ENCODE peak calls at places on chromosome 3, in ten cellular contexts. One of them, this sample, is unnamed.

GRCh38 chr3:184583345-184584000 is 21.9 kb downstream of the EPHB3 start:
- DNase-seq in psoas muscle: peak
- DNase-seq in hepatocyte: peak
- DNase-seq in thoracic aorta: no peak
- DNase-seq in CD8-positive, alpha-beta T cell: no peak
- DNase-seq in mucosa of descending colon: peak
- DNase-seq in lower lobe of right lung: no peak
- DNase-seq in cardiac fibroblast: peak
- DNase-seq in A549: no peak
- DNase-seq in dorsolateral prefrontal cortex: peak
- DNase-seq in this sample: no peak

GRCh38 chr3:167406876-167407492 is 26.9 kb upstream of the ZBBX start:
- DNase-seq in psoas muscle: no peak
- DNase-seq in hepatocyte: peak
- DNase-seq in thoracic aorta: no peak
- DNase-seq in CD8-positive, alpha-beta T cell: no peak
- DNase-seq in mucosa of descending colon: no peak
- DNase-seq in lower lobe of right lung: no peak
- DNase-seq in cardiac fibroblast: peak
- DNase-seq in A549: peak
- DNase-seq in dorsolateral prefrontal cortex: peak
- DNase-seq in this sample: no peak

GRCh38 chr3:113746069-113746954 is at the start of gene NAA50:
- DNase-seq in psoas muscle: peak
- DNase-seq in hepatocyte: peak
- DNase-seq in thoracic aorta: peak
- DNase-seq in CD8-positive, alpha-beta T cell: peak
- DNase-seq in mucosa of descending colon: peak
- DNase-seq in lower lobe of right lung: peak
- DNase-seq in cardiac fibroblast: peak
- DNase-seq in A549: peak
- DNase-seq in dorsolateral prefrontal cortex: peak
- DNase-seq in this sample: peak

GRCh38 chr3:196660381-196661166 is 21.1 kb downstream of the NRROS start:
- DNase-seq in psoas muscle: no peak
- DNase-seq in hepatocyte: no peak
- DNase-seq in thoracic aorta: no peak
- DNase-seq in CD8-positive, alpha-beta T cell: no peak
- DNase-seq in mucosa of descending colon: no peak
- DNase-seq in lower lobe of right lung: no peak
- DNase-seq in cardiac fibroblast: no peak
- DNase-seq in A549: no peak
- DNase-seq in dorsolateral prefrontal cortex: no peak
- DNase-seq in this sample: no peak

GRCh38 chr3:173725507-173725906 is 328.0 kb downstream of the NLGN1 start:
- DNase-seq in psoas muscle: no peak
- DNase-seq in hepatocyte: no peak
- DNase-seq in thoracic aorta: no peak
- DNase-seq in CD8-positive, alpha-beta T cell: no peak
- DNase-seq in mucosa of descending colon: no peak
- DNase-seq in lower lobe of right lung: no peak
- DNase-seq in cardiac fibroblast: no peak
- DNase-seq in A549: no peak
- DNase-seq in dorsolateral prefrontal cortex: no peak
- DNase-seq in this sample: no peak

GRCh38 chr3:113626513-113627371 is 69.7 kb downstream of the USF3 start:
- DNase-seq in psoas muscle: peak
- DNase-seq in hepatocyte: peak
- DNase-seq in thoracic aorta: no peak
- DNase-seq in CD8-positive, alpha-beta T cell: no peak
- DNase-seq in mucosa of descending colon: no peak
- DNase-seq in lower lobe of right lung: no peak
- DNase-seq in cardiac fibroblast: peak
- DNase-seq in A549: peak
- DNase-seq in dorsolateral prefrontal cortex: peak
- DNase-seq in this sample: no peak

GRCh38 chr3:101940521-101940992 is 91.2 kb downstream of the NFKBIZ start:
- DNase-seq in psoas muscle: peak
- DNase-seq in hepatocyte: peak
- DNase-seq in thoracic aorta: no peak
- DNase-seq in CD8-positive, alpha-beta T cell: no peak
- DNase-seq in mucosa of descending colon: peak
- DNase-seq in lower lobe of right lung: peak
- DNase-seq in cardiac fibroblast: peak
- DNase-seq in A549: peak
- DNase-seq in dorsolateral prefrontal cortex: no peak
- DNase-seq in this sample: no peak

GRCh38 chr3:97736928-97737327 is 27.6 kb upstream of the ARL6 start:
- DNase-seq in psoas muscle: no peak
- DNase-seq in hepatocyte: no peak
- DNase-seq in thoracic aorta: no peak
- DNase-seq in CD8-positive, alpha-beta T cell: no peak
- DNase-seq in mucosa of descending colon: no peak
- DNase-seq in lower lobe of right lung: no peak
- DNase-seq in cardiac fibroblast: no peak
- DNase-seq in A549: no peak
- DNase-seq in dorsolateral prefrontal cortex: no peak
- DNase-seq in this sample: no peak

GRCh38 chr3:138468886-138469285 is 34.5 kb downstream of the ESYT3 start:
- DNase-seq in psoas muscle: peak
- DNase-seq in hepatocyte: no peak
- DNase-seq in thoracic aorta: no peak
- DNase-seq in CD8-positive, alpha-beta T cell: no peak
- DNase-seq in mucosa of descending colon: no peak
- DNase-seq in lower lobe of right lung: peak
- DNase-seq in cardiac fibroblast: no peak
- DNase-seq in A549: no peak
- DNase-seq in dorsolateral prefrontal cortex: no peak
- DNase-seq in this sample: no peak

GRCh38 chr3:196528639-196529233 is 13.6 kb upstream of the SMCO1 start:
- DNase-seq in psoas muscle: peak
- DNase-seq in hepatocyte: peak
- DNase-seq in thoracic aorta: no peak
- DNase-seq in CD8-positive, alpha-beta T cell: peak
- DNase-seq in mucosa of descending colon: peak
- DNase-seq in lower lobe of right lung: peak
- DNase-seq in cardiac fibroblast: peak
- DNase-seq in A549: peak
- DNase-seq in dorsolateral prefrontal cortex: no peak
- DNase-seq in this sample: no peak

GRCh38 chr3:12465151-12465795 is 19.0 kb upstream of the TSEN2 start:
- DNase-seq in psoas muscle: no peak
- DNase-seq in hepatocyte: no peak
- DNase-seq in thoracic aorta: no peak
- DNase-seq in CD8-positive, alpha-beta T cell: no peak
- DNase-seq in mucosa of descending colon: no peak
- DNase-seq in lower lobe of right lung: no peak
- DNase-seq in cardiac fibroblast: no peak
- DNase-seq in A549: no peak
- DNase-seq in dorsolateral prefrontal cortex: no peak
- DNase-seq in this sample: no peak

GRCh38 chr3:101902041-101902440 is 52.7 kb downstream of the NFKBIZ start:
- DNase-seq in psoas muscle: no peak
- DNase-seq in hepatocyte: peak
- DNase-seq in thoracic aorta: no peak
- DNase-seq in CD8-positive, alpha-beta T cell: no peak
- DNase-seq in mucosa of descending colon: no peak
- DNase-seq in lower lobe of right lung: no peak
- DNase-seq in cardiac fibroblast: peak
- DNase-seq in A549: peak
- DNase-seq in dorsolateral prefrontal cortex: no peak
- DNase-seq in this sample: no peak

GRCh38 chr3:24067483-24067882 is 122.4 kb downstream of the NR1D2 start:
- DNase-seq in psoas muscle: no peak
- DNase-seq in hepatocyte: no peak
- DNase-seq in thoracic aorta: no peak
- DNase-seq in CD8-positive, alpha-beta T cell: no peak
- DNase-seq in mucosa of descending colon: no peak
- DNase-seq in lower lobe of right lung: no peak
- DNase-seq in cardiac fibroblast: peak
- DNase-seq in A549: no peak
- DNase-seq in dorsolateral prefrontal cortex: no peak
- DNase-seq in this sample: no peak

DNA sequence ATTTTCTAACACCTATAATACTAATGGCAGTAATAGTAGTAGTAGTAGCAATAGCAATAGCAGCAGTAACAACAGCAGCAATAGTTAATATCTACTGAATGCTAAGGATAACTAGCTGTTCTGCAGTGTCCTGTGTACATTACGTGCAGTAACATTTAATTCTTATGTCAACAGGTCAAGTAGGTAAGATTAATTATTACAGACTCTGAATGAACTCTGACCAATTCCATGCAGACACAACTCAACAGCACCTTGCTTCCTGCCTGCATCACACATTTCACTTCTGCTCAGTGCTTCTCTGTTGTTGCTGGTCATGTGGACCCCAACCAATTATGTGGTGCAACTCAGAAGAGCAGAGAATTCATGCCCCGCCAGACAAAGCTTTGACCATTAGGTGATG is 39.9 kb upstream of the ARHGEF26 start:
- DNase-seq in psoas muscle: no peak
- DNase-seq in hepatocyte: peak
- DNase-seq in thoracic aorta: no peak
- DNase-seq in CD8-positive, alpha-beta T cell: no peak
- DNase-seq in mucosa of descending colon: no peak
- DNase-seq in lower lobe of right lung: no peak
- DNase-seq in cardiac fibroblast: no peak
- DNase-seq in A549: no peak
- DNase-seq in dorsolateral prefrontal cortex: no peak
- DNase-seq in this sample: no peak
- TF ChIP-seq CTCF in psoas muscle: no peak
- TF ChIP-seq CTCF in hepatocyte: no peak
- TF ChIP-seq CTCF in thoracic aorta: no peak
- TF ChIP-seq CTCF in CD8-positive, alpha-beta T cell: no peak
- TF ChIP-seq CTCF in mucosa of descending colon: no peak
- TF ChIP-seq CTCF in lower lobe of right lung: no peak
- TF ChIP-seq CTCF in cardiac fibroblast: no peak
- TF ChIP-seq CTCF in A549: no peak
- TF ChIP-seq CTCF in dorsolateral prefrontal cortex: no peak
- TF ChIP-seq CTCF in this sample: no peak

DNA sequence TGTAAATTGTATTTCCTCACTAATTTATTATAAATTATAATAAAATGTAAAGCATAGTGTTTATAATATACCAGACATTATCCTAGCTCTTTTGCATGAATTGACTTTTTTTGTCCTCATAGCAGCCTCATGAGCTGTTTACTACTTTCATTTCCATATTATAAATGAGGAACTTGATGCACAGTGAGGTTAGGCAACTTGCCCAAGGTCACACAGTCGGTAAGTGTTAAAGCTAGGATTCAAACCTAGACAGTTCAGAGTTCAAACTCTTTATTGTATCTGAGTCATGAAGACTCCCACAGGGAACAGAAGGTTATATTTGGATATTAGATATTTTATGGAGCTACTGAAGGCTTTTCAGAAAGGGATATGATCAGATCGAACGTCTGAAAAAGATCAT is 322.2 kb upstream of the SATB1 start:
- DNase-seq in psoas muscle: no peak
- DNase-seq in hepatocyte: no peak
- DNase-seq in thoracic aorta: no peak
- DNase-seq in CD8-positive, alpha-beta T cell: no peak
- DNase-seq in mucosa of descending colon: no peak
- DNase-seq in lower lobe of right lung: peak
- DNase-seq in cardiac fibroblast: no peak
- DNase-seq in A549: no peak
- DNase-seq in dorsolateral prefrontal cortex: no peak
- DNase-seq in this sample: no peak
- H3K4me3 ChIP-seq in psoas muscle: no peak
- H3K4me3 ChIP-seq in hepatocyte: no peak
- H3K4me3 ChIP-seq in thoracic aorta: no peak
- H3K4me3 ChIP-seq in CD8-positive, alpha-beta T cell: no peak
- H3K4me3 ChIP-seq in mucosa of descending colon: no peak
- H3K4me3 ChIP-seq in lower lobe of right lung: no peak
- H3K4me3 ChIP-seq in cardiac fibroblast: no peak
- H3K4me3 ChIP-seq in A549: no peak
- H3K4me3 ChIP-seq in dorsolateral prefrontal cortex: no peak
- H3K4me3 ChIP-seq in this sample: no peak

DNA sequence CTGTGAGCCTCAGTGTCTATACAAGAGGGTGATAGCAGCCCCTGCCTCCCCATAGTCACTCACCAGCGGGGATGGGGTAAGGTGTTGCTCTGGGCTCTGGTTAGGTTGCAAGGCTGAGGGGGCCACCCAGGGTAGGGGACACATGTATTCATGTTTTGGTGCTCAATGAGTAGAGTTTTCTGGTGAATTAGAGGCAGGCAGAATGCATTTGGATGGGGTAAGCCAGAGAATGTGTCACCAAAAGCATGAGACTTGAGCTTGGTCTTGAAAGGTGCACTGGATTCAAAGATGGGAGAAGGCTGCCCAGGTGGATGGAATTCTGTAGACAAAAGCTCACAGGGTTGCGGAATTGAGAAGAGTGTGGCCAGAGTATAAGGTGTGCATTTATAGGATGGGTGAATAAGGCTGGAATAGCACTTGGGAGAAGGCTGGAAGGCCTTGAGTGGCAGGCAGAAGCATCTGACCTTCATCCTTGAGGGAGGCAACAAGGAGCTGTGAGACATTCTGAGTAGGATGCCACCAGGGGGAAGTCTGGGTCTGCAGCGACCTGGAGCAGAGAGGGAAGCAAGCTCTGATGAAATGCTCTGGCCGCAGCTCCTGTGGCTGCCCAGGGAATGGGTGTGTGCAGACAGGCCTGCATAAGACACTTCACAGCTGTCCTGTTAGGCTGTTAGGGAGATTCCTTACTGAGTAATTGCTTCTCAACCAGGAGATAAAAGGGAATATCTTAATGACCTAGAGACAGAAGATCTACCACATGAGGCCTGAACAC is 149.6 kb downstream of the CHDH start:
- DNase-seq in psoas muscle: no peak
- DNase-seq in hepatocyte: peak
- DNase-seq in thoracic aorta: no peak
- DNase-seq in CD8-positive, alpha-beta T cell: no peak
- DNase-seq in mucosa of descending colon: no peak
- DNase-seq in lower lobe of right lung: peak
- DNase-seq in cardiac fibroblast: peak
- DNase-seq in A549: peak
- DNase-seq in dorsolateral prefrontal cortex: no peak
- DNase-seq in this sample: no peak
- TF ChIP-seq CTCF in psoas muscle: no peak
- TF ChIP-seq CTCF in hepatocyte: no peak
- TF ChIP-seq CTCF in thoracic aorta: no peak
- TF ChIP-seq CTCF in CD8-positive, alpha-beta T cell: no peak
- TF ChIP-seq CTCF in mucosa of descending colon: no peak
- TF ChIP-seq CTCF in lower lobe of right lung: peak
- TF ChIP-seq CTCF in cardiac fibroblast: no peak
- TF ChIP-seq CTCF in A549: no peak
- TF ChIP-seq CTCF in dorsolateral prefrontal cortex: no peak
- TF ChIP-seq CTCF in this sample: no peak

DNA sequence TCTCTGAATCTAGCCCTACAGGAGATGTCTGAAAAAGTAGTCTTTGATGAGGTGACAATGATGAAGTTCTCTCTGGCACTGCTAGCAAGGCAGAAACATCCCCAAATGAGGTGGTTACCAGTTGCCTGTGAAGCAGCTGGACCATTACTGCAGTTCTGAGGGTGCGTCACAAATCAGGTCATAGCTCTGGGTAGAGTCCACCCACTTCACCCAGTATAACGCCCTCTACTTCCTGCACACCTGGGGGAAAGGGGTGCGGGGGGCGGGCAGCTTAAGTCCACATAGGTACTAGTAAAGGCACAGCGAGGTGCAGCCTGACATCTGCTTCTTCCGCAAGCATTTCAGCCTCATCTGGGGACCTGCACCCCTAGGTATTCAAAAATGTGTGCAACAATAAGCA is 13.4 kb upstream of the SATB1 start:
- DNase-seq in psoas muscle: no peak
- DNase-seq in hepatocyte: no peak
- DNase-seq in thoracic aorta: no peak
- DNase-seq in CD8-positive, alpha-beta T cell: peak
- DNase-seq in mucosa of descending colon: peak
- DNase-seq in lower lobe of right lung: no peak
- DNase-seq in cardiac fibroblast: no peak
- DNase-seq in A549: no peak
- DNase-seq in dorsolateral prefrontal cortex: no peak
- DNase-seq in this sample: no peak
- H3K4me3 ChIP-seq in psoas muscle: no peak
- H3K4me3 ChIP-seq in hepatocyte: no peak
- H3K4me3 ChIP-seq in thoracic aorta: no peak
- H3K4me3 ChIP-seq in CD8-positive, alpha-beta T cell: peak
- H3K4me3 ChIP-seq in mucosa of descending colon: no peak
- H3K4me3 ChIP-seq in lower lobe of right lung: no peak
- H3K4me3 ChIP-seq in cardiac fibroblast: no peak
- H3K4me3 ChIP-seq in A549: no peak
- H3K4me3 ChIP-seq in dorsolateral prefrontal cortex: no peak
- H3K4me3 ChIP-seq in this sample: no peak

This sample was measured in breast epithelium.